ENCODE peak calls at places on chromosomes 1 and 21, in four cellular contexts. S is K562, G is HL-60, M is GM12878. K is an unnamed sample.

GRCh38 chr1:1599030-1599916 is 662 bp downstream of the FNDC10 start:
- DNase-seq in S (peak), G (no peak), M (no peak), K (peak)

GRCh38 chr1:7303554-7304347 is 467.3 kb upstream of the VAMP3 start:
- DNase-seq in S (no peak), G (no peak), M (no peak), K (no peak)

GRCh38 chr1:205700865-205701401 is 20.6 kb upstream of the SLC45A3 start:
- DNase-seq in S (peak), G (no peak), M (no peak), K (no peak)

GRCh38 chr1:237492359-237492758 is 398.4 kb downstream of the ZP4 start:
- DNase-seq in S (no peak), G (no peak), M (no peak), K (no peak)

GRCh38 chr1:212127219-212127618 is 91.7 kb downstream of the DTL start:
- DNase-seq in S (no peak), G (no peak), M (no peak), K (no peak)

GRCh38 chr1:115867216-115867615 is 26.3 kb upstream of the NHLH2 start:
- DNase-seq in S (no peak), G (no peak), M (no peak), K (no peak)

GRCh38 chr1:104946558-104947210 is 1197.0 kb downstream of the AMY1C start:
- DNase-seq in S (no peak), G (no peak), M (no peak), K (no peak)

GRCh38 chr21:42959754-42960153 is 14.6 kb upstream of the PKNOX1 start:
- DNase-seq in S (no peak), G (no peak), M (no peak), K (no peak)

GRCh38 chr1:228685081-228685480 is 50.2 kb upstream of the RHOU start:
- DNase-seq in S (no peak), G (no peak), M (no peak), K (no peak)

GRCh38 chr1:209106861-209107260 is 476.7 kb upstream of the CAMK1G start:
- DNase-seq in S (no peak), G (no peak), M (no peak), K (no peak)

GRCh38 chr1:212583082-212583615 is 25.4 kb upstream of the ATF3 start:
- DNase-seq in S (no peak), G (no peak), M (no peak), K (no peak)

GRCh38 chr1:172203135-172203823 is 217.2 kb upstream of the C1orf105 start:
- DNase-seq in S (no peak), G (no peak), M (no peak), K (no peak)

DNA sequence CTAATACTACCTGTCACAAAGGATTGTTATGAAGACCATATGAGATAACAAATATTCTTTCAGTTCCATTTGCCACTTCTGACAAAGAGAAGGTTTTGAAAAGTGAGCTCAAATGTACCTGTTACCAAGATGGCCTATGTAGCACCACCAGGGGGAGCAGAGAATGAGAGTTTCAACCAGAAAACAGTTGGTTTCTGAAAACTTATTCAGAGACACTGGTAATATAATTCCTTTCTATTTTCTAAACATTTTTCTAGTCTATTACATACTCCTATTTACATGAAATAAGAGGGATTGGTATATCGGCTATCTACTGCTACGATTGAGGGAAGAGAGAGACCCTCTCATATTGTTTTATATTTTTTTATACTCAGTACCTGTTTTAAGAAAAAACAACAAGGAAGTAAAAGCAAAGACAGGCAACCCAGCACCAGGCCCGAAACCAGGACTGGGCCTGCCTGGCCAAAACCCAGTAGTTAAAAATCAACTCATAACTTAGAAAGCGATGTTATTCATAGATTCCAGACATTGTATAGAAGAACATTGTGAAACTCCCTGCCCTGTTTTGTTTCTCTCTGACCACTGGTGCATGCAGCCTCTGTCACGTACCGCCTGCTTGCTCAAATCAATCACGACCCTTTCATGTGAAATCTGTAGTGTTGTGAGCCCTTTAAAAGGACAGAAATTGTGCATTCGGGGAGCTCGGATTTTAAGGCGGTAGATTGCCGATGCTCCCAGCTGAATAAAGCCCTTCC is 48.3 kb downstream of the IL23R start:
- DNase-seq in S (no peak), G (no peak), M (peak), K (no peak)
- TF ChIP-seq SPI1 in S (no peak), G (no peak), M (no peak), K (no peak)

GRCh38 chr1:15762546-15762945 is 4.0 kb downstream of the FBLIM1 start:
- DNase-seq in S (no peak), G (no peak), M (no peak), K (no peak)

GRCh38 chr1:15765495-15766194 is 7.0 kb downstream of the FBLIM1 start:
- DNase-seq in S (peak), G (no peak), M (no peak), K (no peak)

GRCh38 chr1:15761729-15762128 is 3.1 kb downstream of the FBLIM1 start:
- DNase-seq in S (peak), G (no peak), M (no peak), K (no peak)

GRCh38 chr1:15764890-15765289 is 6.3 kb downstream of the FBLIM1 start:
- DNase-seq in S (no peak), G (no peak), M (no peak), K (no peak)

DNA sequence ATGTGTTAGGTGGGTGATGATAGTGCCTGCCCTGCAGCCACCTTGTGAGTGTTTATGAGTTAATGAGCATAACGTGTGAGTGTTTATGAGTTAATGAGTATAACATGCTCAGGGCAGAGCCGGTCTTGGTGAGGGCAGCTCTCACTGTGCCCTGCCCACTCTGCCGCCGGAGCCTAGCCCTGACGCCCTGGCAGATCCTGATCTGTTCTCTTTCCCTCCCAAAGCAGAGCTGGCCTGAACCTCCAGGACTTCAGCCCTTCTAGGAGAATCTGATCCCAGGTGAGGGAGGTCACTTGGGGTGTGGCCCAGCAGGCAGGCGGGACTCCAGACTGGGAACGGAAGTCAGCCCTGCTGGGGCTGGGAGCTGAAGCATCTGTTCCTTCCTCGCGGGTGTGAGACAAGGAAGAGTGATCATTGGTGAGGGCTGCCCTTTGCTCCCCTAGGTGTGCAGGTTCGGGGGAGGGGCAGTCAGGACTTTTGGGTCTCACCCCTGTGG is 5.7 kb downstream of the FBLIM1 start:
- DNase-seq in S (no peak), G (no peak), M (no peak), K (no peak)
- TF ChIP-seq POLR2AphosphoS5 in S (no peak), G (no peak), M (no peak), K (no peak)

DNA sequence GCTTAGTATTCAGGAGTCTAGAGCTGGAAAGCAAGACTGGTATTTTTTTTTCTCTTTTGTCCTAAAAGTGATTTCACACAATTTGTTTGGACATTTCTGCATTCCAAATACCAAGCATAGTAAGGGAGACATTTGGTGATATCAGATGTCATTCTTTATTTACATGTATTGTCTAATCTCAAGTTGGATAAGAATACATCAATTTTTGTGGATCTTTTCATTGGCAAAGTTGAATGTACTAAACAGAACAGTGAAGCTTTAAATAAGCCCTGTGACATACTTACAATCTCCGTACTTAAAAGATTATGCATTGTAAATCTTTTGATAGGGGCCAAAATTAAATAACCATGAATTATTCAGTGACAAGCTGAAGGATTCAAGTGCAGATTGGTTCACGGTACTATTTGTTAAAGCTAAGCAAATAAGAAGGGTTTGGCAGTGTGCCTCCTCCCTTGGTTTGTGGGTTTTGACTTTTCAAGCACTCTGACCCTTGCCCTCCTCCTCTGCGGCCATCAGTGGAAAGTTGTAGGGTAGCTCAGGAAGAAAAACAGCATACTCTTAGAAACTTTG is 663.7 kb downstream of the ADGRL2 start:
- DNase-seq in S (no peak), G (no peak), M (no peak), K (no peak)
- TF ChIP-seq SPI1 in S (no peak), G (no peak), M (no peak), K (no peak)

GRCh38 chr21:38900499-38900898 is 94.8 kb downstream of the ETS2 start:
- DNase-seq in S (no peak), G (no peak), M (no peak), K (no peak)
- TF ChIP-seq POLR2AphosphoS5 in S (no peak), G (no peak), M (no peak), K (no peak)

DNA sequence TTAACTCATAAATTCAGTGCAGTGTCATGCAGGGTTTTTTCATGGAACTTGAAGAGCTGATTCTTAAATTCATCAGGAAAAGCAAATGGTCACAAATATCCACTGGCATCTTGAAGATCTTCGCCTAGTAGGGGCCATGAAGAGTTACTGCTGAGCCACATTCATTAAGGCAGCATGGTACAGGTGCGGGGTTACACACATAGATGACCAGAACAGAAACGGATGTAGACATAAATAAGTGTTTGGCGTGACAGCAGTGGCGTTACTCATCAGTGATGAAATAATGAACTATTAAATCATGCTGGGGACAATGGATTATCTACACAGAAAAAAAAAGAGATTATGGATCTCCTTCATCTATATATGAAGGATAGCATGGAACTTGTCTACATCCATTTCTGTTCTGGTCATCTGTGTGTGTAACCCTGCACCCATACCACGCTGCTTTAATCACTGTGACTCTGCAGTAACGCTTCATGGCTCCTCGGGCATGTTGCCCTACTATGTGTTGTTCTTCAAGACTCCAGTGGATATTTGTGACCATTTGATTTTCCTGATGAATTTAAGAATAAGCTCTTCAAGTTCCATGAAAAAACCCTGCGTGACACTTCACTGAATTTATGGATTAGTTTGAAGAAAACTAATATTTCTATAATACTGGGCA is 161.3 kb downstream of the GALNT2 start:
- DNase-seq in S (no peak), G (no peak), M (no peak), K (no peak)
- TF ChIP-seq SPI1 in S (no peak), G (no peak), M (no peak), K (no peak)

DNA sequence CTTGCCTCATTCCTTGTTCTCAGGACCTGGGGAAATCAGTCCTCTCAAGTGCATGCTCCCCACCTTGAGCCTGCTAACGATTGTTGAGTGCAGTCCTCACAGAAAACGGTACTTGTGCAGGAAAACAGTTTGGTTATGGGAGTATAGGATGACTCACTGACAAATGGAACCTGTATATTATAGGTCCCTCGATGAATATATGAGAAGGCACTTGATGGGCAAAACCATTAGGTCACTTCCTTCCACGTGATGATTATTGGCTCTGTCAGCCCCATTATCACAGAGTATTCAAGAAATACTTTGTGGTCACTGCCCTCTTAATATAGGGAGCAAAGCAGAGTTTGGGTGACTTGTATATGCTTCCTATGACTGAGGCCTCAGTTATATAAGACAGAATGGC is 6.2 kb downstream of the CCDC17 start:
- DNase-seq in S (no peak), G (no peak), M (no peak), K (no peak)
- TF ChIP-seq POLR2AphosphoS5 in S (no peak), G (no peak), M (no peak), K (no peak)

DNA sequence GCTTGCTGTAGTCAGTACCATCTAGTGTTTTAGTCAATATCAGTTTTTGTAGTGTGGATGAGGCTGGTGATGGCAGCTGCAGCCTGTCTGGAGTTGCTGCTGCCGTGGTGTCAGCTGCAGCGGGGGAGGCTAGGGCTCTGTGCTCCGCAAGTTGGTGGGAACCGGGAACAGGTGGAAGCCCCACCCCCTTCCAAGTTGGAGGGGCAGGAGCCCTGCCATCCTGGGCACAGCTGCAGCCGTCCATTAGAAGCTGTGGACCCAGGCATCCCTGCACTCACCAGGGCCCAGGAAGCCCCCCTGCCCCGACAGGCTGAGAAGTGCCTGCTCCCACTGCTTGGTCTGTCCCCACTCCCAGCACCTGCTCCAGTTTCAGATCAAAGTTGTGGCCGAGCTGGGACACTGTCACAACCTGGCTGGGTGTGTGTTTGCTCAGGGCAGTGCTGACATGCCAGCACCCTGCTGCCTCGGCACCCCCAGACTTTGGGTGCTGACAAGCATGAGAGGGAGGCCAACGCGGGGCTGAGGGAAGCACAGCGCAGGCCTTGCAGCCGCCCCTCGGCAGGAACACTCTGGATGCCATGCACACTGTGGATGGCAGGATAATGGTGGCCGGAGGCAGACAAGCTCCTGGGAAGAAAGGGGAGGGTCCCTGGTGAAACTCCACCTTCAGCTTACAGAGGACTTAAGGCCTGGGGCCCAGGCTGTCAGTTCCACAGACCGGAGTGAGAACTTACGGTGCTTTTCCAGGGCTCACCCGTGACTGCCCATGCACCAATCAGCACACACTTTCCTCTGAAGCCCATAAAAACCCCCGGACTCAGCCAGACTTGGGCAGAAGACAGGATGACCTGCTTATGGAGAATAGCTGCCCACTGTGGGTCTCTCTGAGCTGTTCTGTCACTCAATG is 86.9 kb downstream of the ADARB1 start:
- DNase-seq in S (no peak), G (no peak), M (no peak), K (no peak)
- TF ChIP-seq SPI1 in S (no peak), G (no peak), M (no peak), K (no peak)

GRCh38 chr1:153763365-153764225 is 11.6 kb upstream of the SLC27A3 start:
- DNase-seq in S (no peak), G (no peak), M (no peak), K (no peak)
- TF ChIP-seq POLR2AphosphoS5 in S (no peak), G (no peak), M (no peak), K (no peak)

DNA sequence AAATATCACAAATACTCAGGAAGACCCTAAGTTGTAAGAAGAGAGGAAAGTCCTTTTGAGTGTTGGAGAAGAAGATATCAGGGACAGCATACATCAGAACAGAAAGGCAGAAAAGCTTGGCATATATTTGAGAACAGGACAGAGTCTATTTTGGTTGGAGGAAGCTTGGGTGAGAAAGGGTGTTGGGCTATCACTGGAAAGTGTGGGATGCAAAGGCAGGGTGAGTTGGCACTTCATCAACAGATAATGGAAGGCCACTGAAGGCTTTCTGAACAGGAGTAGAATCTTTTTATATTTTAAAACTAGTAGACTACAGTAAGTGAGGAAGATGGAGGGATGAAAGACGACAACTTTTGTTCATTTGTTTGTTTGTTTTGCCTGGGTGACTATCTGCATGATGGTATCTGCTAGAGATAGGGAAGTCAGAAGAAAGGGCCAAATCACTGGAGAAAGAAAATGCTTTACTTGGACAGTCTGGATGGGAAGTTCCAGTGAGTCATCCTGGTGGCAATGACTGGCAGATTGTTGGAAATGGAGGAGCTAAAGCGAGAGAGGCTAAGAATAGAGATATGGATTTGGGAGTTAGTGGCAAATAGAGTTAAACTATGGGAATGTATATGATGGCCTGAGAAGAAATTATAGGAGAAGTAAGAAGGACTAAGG is 33.7 kb upstream of the KCNA2 start:
- DNase-seq in S (no peak), G (peak), M (no peak), K (no peak)
- TF ChIP-seq SPI1 in S (no peak), G (no peak), M (no peak), K (no peak)

DNA sequence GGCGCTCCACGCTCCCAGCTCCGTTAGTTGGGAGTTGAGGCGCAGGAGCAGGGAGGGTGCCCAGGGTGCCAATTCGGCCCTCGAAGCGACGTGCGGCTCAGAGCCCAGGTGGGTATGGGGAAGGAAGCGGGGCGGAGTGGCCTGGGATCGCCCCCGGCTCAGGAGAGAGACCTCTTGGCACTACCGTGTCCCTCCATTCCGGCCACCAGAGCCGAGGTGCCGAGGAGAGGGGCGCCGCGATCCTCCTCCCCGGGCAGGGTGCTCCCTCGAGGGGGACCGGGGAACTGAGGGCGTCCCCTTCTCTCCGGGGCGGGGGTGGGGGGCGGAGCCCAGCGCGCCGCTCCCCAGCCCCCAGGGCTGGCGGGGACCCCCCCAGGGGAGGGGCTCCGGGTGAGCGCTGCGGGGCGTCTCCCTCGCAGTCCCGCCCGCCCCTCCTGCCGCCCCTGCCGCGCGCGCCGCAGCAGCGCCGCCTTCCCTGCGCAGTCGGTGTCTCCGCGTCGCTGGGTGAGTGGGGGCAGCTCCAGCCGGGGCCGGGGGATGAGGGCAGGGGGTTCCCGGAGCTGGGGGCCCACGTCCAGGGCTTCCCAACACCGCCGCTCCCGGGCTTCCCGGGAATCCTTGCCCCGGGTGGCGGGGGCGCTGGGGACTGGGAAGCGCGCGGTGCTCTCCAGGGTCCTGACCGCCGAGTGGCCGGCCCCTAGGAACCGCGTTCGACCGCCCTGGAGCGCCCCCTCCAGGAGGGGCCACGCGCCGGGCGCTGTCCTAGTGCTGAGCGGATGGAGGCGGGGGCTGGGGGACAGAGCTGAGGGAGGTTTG is at the start of gene HPCA:
- DNase-seq in S (peak), G (no peak), M (no peak), K (peak)
- TF ChIP-seq POLR2AphosphoS5 in S (peak), G (no peak), M (no peak), K (no peak)

K was measured in GM12891.